ENCODE peak calls at places on chromosomes 16 and 17, in eight cellular contexts. K is fibroblast of mammary gland; C is heart right ventricle; G is A549; M is CD8-positive, alpha-beta T cell; J is dorsolateral prefrontal cortex; Q is heart left ventricle; T is Caco-2. S is an unnamed sample.

GRCh38 chr16:84919267-84919666 is 92.1 kb downstream of the ZDHHC7 start:
- DNase-seq in Q (no peak), G (no peak), J (no peak), T (no peak), K (peak), M (no peak), C (no peak), S (no peak)

GRCh38 chr17:16286947-16287562 is 66.2 kb downstream of the CENPV start:
- DNase-seq in C (peak), J (no peak), G (peak), K (peak), Q (peak), M (no peak), T (no peak), S (no peak)

GRCh38 chr16:89723279-89724250 is 2.2 kb downstream of the ZNF276 start:
- DNase-seq in T (no peak), C (peak), J (peak), K (peak), G (no peak), Q (peak), M (peak), S (peak)

GRCh38 chr17:67125924-67126323 is 81.6 kb downstream of the CACNG1 start:
- DNase-seq in Q (no peak), K (no peak), T (no peak), G (no peak), C (no peak), M (no peak), J (no peak), S (no peak)

GRCh38 chr16:84699147-84699711 is 571 bp upstream of the USP10 start:
- DNase-seq in J (no peak), C (peak), Q (no peak), M (no peak), K (no peak), G (peak), T (no peak), S (no peak)

GRCh38 chr17:73189417-73190099 is 3.3 kb upstream of the COG1 start:
- DNase-seq in K (peak), C (no peak), Q (no peak), T (peak), M (no peak), J (peak), G (peak), S (no peak)

GRCh38 chr17:15361592-15361991 is 20.2 kb upstream of the TEKT3 start:
- DNase-seq in K (no peak), M (no peak), C (no peak), J (no peak), G (no peak), Q (no peak), T (no peak), S (no peak)

GRCh38 chr17:9148908-9149536 is 127.7 kb downstream of the NTN1 start:
- DNase-seq in Q (no peak), G (no peak), J (no peak), K (no peak), M (no peak), C (no peak), T (no peak), S (no peak)

GRCh38 chr17:5705081-5705875 is 121.0 kb upstream of the NLRP1 start:
- DNase-seq in J (no peak), C (no peak), M (no peak), G (no peak), T (no peak), K (no peak), Q (no peak), S (no peak)

GRCh38 chr17:63406689-63407330 is 39.3 kb downstream of the CYB561 start:
- DNase-seq in G (peak), Q (peak), T (peak), J (peak), M (peak), C (peak), K (peak), S (peak)

GRCh38 chr17:34895388-34895787 is 65.9 kb downstream of the CCT6B start:
- DNase-seq in C (no peak), M (no peak), T (peak), K (no peak), Q (no peak), J (no peak), G (no peak), S (no peak)

GRCh38 chr17:40104570-40105471 is 4.4 kb upstream of the NR1D1 start:
- DNase-seq in Q (no peak), J (no peak), M (no peak), K (peak), G (no peak), C (no peak), T (no peak), S (no peak)

GRCh38 chr16:70788668-70789161 is 12.2 kb downstream of the VAC14 start:
- DNase-seq in K (peak), M (no peak), C (no peak), G (no peak), Q (no peak), T (no peak), J (no peak), S (no peak)

GRCh38 chr16:22054847-22055590 is 37.3 kb upstream of the VWA3A start:
- DNase-seq in T (no peak), M (no peak), J (no peak), K (no peak), G (no peak), C (no peak), Q (no peak), S (no peak)

GRCh38 chr16:25988089-25988488 is 296.3 kb downstream of the HS3ST4 start:
- DNase-seq in J (no peak), C (no peak), T (no peak), G (no peak), Q (no peak), M (no peak), K (no peak), S (no peak)

GRCh38 chr16:48507886-48508285 is 102.1 kb downstream of the N4BP1 start:
- DNase-seq in J (no peak), K (no peak), Q (no peak), M (no peak), T (no peak), G (no peak), C (no peak), S (no peak)

GRCh38 chr16:53506254-53506653 is 3.2 kb upstream of the AKTIP start:
- DNase-seq in G (no peak), K (no peak), J (no peak), Q (no peak), C (no peak), T (no peak), M (no peak), S (no peak)

GRCh38 chr16:30521873-30522641 is 4.3 kb downstream of the ZNF768 start:
- DNase-seq in K (no peak), G (peak), M (no peak), J (no peak), C (no peak), T (peak), Q (no peak), S (no peak)

GRCh38 chr16:30526137-30526822 is at the start of gene ZNF768:
- DNase-seq in C (no peak), Q (peak), K (peak), T (peak), J (no peak), M (peak), G (peak), S (no peak)

GRCh38 chr16:30525844-30526136 is 576 bp downstream of the ZNF768 start:
- DNase-seq in K (no peak), Q (no peak), J (no peak), C (no peak), T (no peak), G (no peak), M (no peak), S (no peak)

GRCh38 chr16:30524575-30525571 is 1.5 kb downstream of the ZNF768 start:
- DNase-seq in T (no peak), Q (no peak), J (no peak), M (no peak), C (no peak), G (no peak), K (no peak), S (no peak)

GRCh38 chr16:30523768-30524574 is 2.4 kb downstream of the ZNF768 start:
- DNase-seq in C (no peak), M (no peak), T (no peak), K (peak), Q (peak), J (no peak), G (no peak), S (no peak)
- TF ChIP-seq CTCF in C (no peak), M (no peak), T (no peak), K (no peak), Q (no peak), J (no peak), G (no peak), S (no peak)

GRCh38 chr17:42527932-42528331 is 8.1 kb upstream of the NAGLU start:
- DNase-seq in G (no peak), C (no peak), Q (no peak), T (no peak), M (no peak), K (no peak), J (no peak), S (no peak)

GRCh38 chr17:42529054-42529453 is 7.0 kb upstream of the NAGLU start:
- DNase-seq in G (no peak), M (no peak), K (no peak), C (no peak), T (no peak), J (no peak), Q (no peak), S (no peak)

GRCh38 chr17:42530952-42531454 is 5.0 kb upstream of the NAGLU start:
- DNase-seq in J (no peak), K (no peak), Q (no peak), C (no peak), M (no peak), T (peak), G (no peak), S (no peak)

GRCh38 chr17:42535400-42536047 is 517 bp upstream of the NAGLU start:
- DNase-seq in K (no peak), G (no peak), C (no peak), T (no peak), Q (no peak), M (no peak), J (no peak), S (no peak)

GRCh38 chr17:42531455-42532354 is 4.3 kb upstream of the NAGLU start:
- DNase-seq in M (peak), Q (peak), C (no peak), T (peak), J (no peak), K (peak), G (peak), S (peak)
- TF ChIP-seq CTCF in M (no peak), Q (peak), C (peak), T (peak), J (peak), K (peak), G (peak), S (peak)

DNA sequence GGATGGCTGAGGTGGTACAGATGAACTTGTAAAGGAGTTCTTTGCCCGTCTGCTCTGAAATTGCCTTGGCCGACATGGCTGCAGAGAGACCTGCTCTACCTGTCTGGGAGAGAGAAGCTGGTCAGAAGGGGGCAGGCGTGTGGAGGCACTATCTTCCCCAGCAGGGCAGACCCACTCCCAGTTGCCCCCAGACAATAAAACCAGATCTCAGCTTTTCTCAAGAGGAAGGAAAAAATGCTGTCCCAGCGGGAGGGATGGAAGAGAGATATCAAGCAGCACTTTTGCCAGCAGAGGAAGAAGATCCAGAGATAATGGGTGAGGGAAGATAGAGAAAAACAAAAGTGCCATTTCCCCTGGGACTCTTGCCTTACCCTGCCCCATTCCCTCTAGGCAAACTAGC is 5.0 kb downstream of the ACLY start:
- DNase-seq in C (no peak), J (no peak), Q (no peak), T (no peak), M (no peak), G (no peak), K (no peak), S (no peak)
- TF ChIP-seq CTCF in C (no peak), J (no peak), Q (no peak), T (no peak), M (no peak), G (no peak), K (no peak), S (no peak)

DNA sequence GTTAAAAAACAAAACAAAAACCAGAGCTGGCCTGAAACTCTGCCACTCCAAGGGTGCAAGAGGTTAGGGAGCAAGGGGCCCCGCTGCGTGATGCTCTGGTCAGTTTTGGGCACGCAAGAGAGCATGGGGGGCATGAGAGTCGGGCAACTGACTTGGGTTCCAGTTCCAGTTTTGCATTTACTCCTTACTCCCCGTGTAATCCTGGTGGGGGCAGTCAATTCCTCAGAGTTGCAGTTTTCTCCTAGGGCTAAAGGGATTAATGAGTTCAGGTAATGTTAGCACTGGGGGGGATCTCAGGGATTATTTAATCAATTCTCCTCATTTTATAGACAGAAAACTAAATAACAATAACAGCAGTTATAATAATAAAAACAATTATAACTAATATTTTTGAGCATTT is 72.9 kb upstream of the PMFBP1 start:
- DNase-seq in T (no peak), J (no peak), C (no peak), Q (no peak), K (peak), G (no peak), M (no peak), S (no peak)
- TF ChIP-seq CTCF in T (no peak), J (no peak), C (no peak), Q (no peak), K (peak), G (no peak), M (no peak), S (no peak)

GRCh38 chr17:77160032-77160876 is 19.5 kb downstream of the SEC14L1 start:
- DNase-seq in K (no peak), J (no peak), M (no peak), G (no peak), C (no peak), T (peak), Q (no peak), S (no peak)
- TF ChIP-seq CTCF in K (no peak), J (no peak), M (no peak), G (no peak), C (no peak), T (no peak), Q (no peak), S (no peak)

DNA sequence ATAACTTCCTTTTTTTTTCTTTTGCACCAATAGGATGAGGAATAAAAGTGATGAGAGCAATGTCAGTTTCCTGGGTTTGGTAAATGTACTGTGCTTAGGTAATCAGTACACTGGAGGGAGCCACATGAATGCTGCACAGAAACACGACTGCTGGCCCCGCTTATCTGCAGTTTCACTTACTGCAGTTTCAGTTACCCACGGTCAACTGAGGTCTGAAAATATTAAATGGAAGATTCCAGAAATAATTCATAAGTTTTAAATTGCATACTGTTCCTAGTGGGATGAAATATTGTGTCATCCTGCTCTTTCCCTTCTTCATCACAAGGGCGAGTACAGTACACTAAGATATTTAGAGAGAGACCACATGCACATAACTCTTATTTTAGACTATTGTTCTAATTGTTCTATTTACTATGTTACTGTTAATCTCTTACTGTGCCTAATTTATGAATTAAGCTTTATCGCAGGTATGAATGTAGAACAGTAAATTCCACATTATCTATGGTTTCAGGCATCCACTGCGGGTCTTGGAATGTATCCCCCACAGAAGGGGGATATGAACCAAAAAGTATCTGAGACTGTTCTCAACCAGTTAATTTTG is 6.4 kb upstream of the LGALS3BP start:
- DNase-seq in C (peak), M (no peak), J (no peak), Q (peak), K (peak), T (peak), G (peak), S (no peak)
- TF ChIP-seq CTCF in C (peak), M (peak), J (no peak), Q (peak), K (peak), T (peak), G (no peak), S (no peak)

GRCh38 chr17:28573966-28574480 is 2.7 kb downstream of the ALDOC start:
- DNase-seq in K (no peak), Q (no peak), J (no peak), T (no peak), G (no peak), C (no peak), M (no peak), S (no peak)

GRCh38 chr17:28573521-28573920 is 2.2 kb upstream of the PIGS start:
- DNase-seq in G (no peak), J (no peak), C (no peak), T (no peak), K (no peak), Q (no peak), M (no peak), S (no peak)

GRCh38 chr17:28572294-28573099 is 1.2 kb upstream of the PIGS start:
- DNase-seq in Q (peak), T (no peak), C (no peak), G (no peak), J (no peak), M (no peak), K (no peak), S (no peak)

GRCh38 chr17:28575126-28575795 is 1.4 kb downstream of the ALDOC start:
- DNase-seq in K (no peak), J (no peak), G (no peak), T (no peak), M (no peak), Q (peak), C (peak), S (no peak)

GRCh38 chr17:28574536-28574935 is 2.2 kb downstream of the ALDOC start:
- DNase-seq in T (no peak), Q (peak), K (no peak), G (peak), J (no peak), C (no peak), M (no peak), S (no peak)
- TF ChIP-seq CTCF in T (no peak), Q (no peak), K (no peak), G (no peak), J (no peak), C (peak), M (no peak), S (no peak)

S was measured in natural killer cell.